ENCODE peak calls at places on chromosomes 2 and 18, in four cellular contexts. One of them, this sample, is unnamed.

GRCh38 chr18:43420950-43421349 is 143.7 kb upstream of the SYT4 start:
- DNase-seq in neural crest cell: no peak
- DNase-seq in fibroblast of mammary gland: no peak
- DNase-seq in neural progenitor cell: peak
- DNase-seq in this sample: no peak

GRCh38 chr2:239936838-239937581 is 88.1 kb downstream of the NDUFA10 start:
- DNase-seq in neural crest cell: no peak
- DNase-seq in fibroblast of mammary gland: peak
- DNase-seq in neural progenitor cell: no peak
- DNase-seq in this sample: no peak

GRCh38 chr2:98175811-98176210 is 88.8 kb downstream of the VWA3B start:
- DNase-seq in neural crest cell: no peak
- DNase-seq in fibroblast of mammary gland: no peak
- DNase-seq in neural progenitor cell: peak
- DNase-seq in this sample: no peak

GRCh38 chr2:47599171-47599570 is 183.8 kb upstream of the MSH6 start:
- DNase-seq in neural crest cell: no peak
- DNase-seq in fibroblast of mammary gland: no peak
- DNase-seq in neural progenitor cell: no peak
- DNase-seq in this sample: no peak

GRCh38 chr2:898319-898718 is 52.3 kb upstream of the SNTG2 start:
- DNase-seq in neural crest cell: peak
- DNase-seq in fibroblast of mammary gland: no peak
- DNase-seq in neural progenitor cell: peak
- DNase-seq in this sample: no peak

GRCh38 chr2:16048466-16048865 is 108.1 kb downstream of the MYCN start:
- DNase-seq in neural crest cell: no peak
- DNase-seq in fibroblast of mammary gland: no peak
- DNase-seq in neural progenitor cell: no peak
- DNase-seq in this sample: no peak

GRCh38 chr2:149972039-149972438 is 384.5 kb upstream of the MMADHC start:
- DNase-seq in neural crest cell: no peak
- DNase-seq in fibroblast of mammary gland: peak
- DNase-seq in neural progenitor cell: no peak
- DNase-seq in this sample: peak

GRCh38 chr18:46269275-46269674 is 165.1 kb downstream of the HAUS1 start:
- DNase-seq in neural crest cell: no peak
- DNase-seq in fibroblast of mammary gland: no peak
- DNase-seq in neural progenitor cell: no peak
- DNase-seq in this sample: no peak

GRCh38 chr2:227473019-227473461 is 1.1 kb downstream of the AGFG1 start:
- DNase-seq in neural crest cell: no peak
- DNase-seq in fibroblast of mammary gland: peak
- DNase-seq in neural progenitor cell: no peak
- DNase-seq in this sample: peak

GRCh38 chr2:64259301-64259700 is 115.1 kb upstream of the PELI1 start:
- DNase-seq in neural crest cell: no peak
- DNase-seq in fibroblast of mammary gland: peak
- DNase-seq in neural progenitor cell: no peak
- DNase-seq in this sample: peak

GRCh38 chr2:162475661-162476060 is 131.7 kb downstream of the GCA start:
- DNase-seq in neural crest cell: no peak
- DNase-seq in fibroblast of mammary gland: peak
- DNase-seq in neural progenitor cell: peak
- DNase-seq in this sample: peak

GRCh38 chr2:208062113-208062512 is 36.8 kb upstream of the PLEKHM3 start:
- DNase-seq in neural crest cell: no peak
- DNase-seq in fibroblast of mammary gland: peak
- DNase-seq in neural progenitor cell: peak
- DNase-seq in this sample: no peak
- TF ChIP-seq CTCF in neural crest cell: peak
- TF ChIP-seq CTCF in fibroblast of mammary gland: peak
- TF ChIP-seq CTCF in neural progenitor cell: peak
- TF ChIP-seq CTCF in this sample: peak

GRCh38 chr2:216877085-216877484 is 17.2 kb upstream of the TNP1 start:
- DNase-seq in neural crest cell: no peak
- DNase-seq in fibroblast of mammary gland: peak
- DNase-seq in neural progenitor cell: no peak
- DNase-seq in this sample: peak
- TF ChIP-seq CTCF in neural crest cell: no peak
- TF ChIP-seq CTCF in fibroblast of mammary gland: peak
- TF ChIP-seq CTCF in neural progenitor cell: no peak
- TF ChIP-seq CTCF in this sample: peak

GRCh38 chr18:74040459-74041332 is 106.9 kb downstream of the FBXO15 start:
- DNase-seq in neural crest cell: peak
- DNase-seq in fibroblast of mammary gland: peak
- DNase-seq in neural progenitor cell: peak
- DNase-seq in this sample: peak
- TF ChIP-seq CTCF in neural crest cell: peak
- TF ChIP-seq CTCF in fibroblast of mammary gland: peak
- TF ChIP-seq CTCF in neural progenitor cell: peak
- TF ChIP-seq CTCF in this sample: peak

DNA sequence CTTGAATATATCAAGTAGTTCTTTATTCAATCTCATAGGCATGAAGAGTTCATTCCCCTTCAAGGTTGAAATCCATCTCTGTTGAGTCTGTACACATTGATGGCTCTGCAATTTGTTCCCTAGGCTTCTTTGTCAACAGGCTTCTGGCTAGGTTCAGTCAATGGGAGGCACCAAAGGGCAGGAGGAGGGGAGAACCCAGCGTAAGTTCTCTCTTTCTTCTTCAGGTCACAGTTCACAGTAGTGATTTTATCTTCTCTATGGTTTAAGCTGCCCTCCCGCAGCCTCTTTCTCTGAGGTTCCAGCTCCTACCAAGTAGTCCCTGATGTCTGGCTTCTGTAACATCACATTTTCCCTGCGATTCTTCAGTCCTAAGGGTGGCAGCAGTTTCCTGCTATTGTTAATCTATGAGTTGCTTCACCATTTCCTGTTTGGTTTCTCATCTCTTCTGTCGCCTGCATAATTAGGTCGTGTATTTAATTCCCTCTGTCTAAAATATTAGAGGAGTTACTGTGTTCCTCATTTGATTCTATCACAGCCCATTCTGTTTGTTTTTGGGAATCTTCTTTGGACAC is 107.4 kb downstream of the CPO start:
- DNase-seq in neural crest cell: no peak
- DNase-seq in fibroblast of mammary gland: peak
- DNase-seq in neural progenitor cell: no peak
- DNase-seq in this sample: peak
- TF ChIP-seq CTCF in neural crest cell: no peak
- TF ChIP-seq CTCF in fibroblast of mammary gland: no peak
- TF ChIP-seq CTCF in neural progenitor cell: no peak
- TF ChIP-seq CTCF in this sample: no peak